ENCODE peak calls at places on chromosomes 5 and 9, in five cellular contexts. Z is SK-N-SH, K is HepG2, P is HCT116, O is H1. B is an unnamed sample.

GRCh38 chr9:72843525-72844439 is 109.1 kb downstream of the ALDH1A1 start:
- DNase-seq in Z (no peak), K (peak; percentile 74), P (no peak), O (no peak), B (no peak)

GRCh38 chr5:143205386-143205785 is 198.1 kb downstream of the NR3C1 start:
- DNase-seq in Z (no peak), K (no peak), P (no peak), O (no peak), B (no peak)

GRCh38 chr9:739362-739761 is 102.1 kb upstream of the DMRT1 start:
- DNase-seq in Z (no peak), K (no peak), P (no peak), O (no peak), B (no peak)

GRCh38 chr9:136978073-136978864 is 965 bp downstream of the PTGDS start:
- DNase-seq in Z (peak; percentile 99), K (no peak), P (no peak), O (peak; percentile 68), B (peak; percentile 99)

GRCh38 chr5:145840458-145841132 is 5.5 kb upstream of the PRELID2 start:
- DNase-seq in Z (no peak), K (no peak), P (no peak), O (no peak), B (no peak)

GRCh38 chr9:13186091-13186490 is 93.4 kb downstream of the MPDZ start:
- DNase-seq in Z (no peak), K (no peak), P (no peak), O (no peak), B (no peak)

GRCh38 chr9:26326473-26327044 is 566.0 kb downstream of the CAAP1 start:
- DNase-seq in Z (peak; percentile 44), K (peak; percentile 44), P (peak; percentile 15), O (peak; percentile 10), B (peak; percentile 19)

GRCh38 chr9:110328763-110329162 is 8.9 kb downstream of the TXNDC8 start:
- DNase-seq in Z (no peak), K (no peak), P (no peak), O (no peak), B (no peak)

GRCh38 chr9:111621895-111622480 is 9.1 kb upstream of the DNAJC25 start:
- DNase-seq in Z (peak; percentile 64), K (peak; percentile 47), P (peak; percentile 39), O (no peak), B (peak; percentile 76)

GRCh38 chr9:95147452-95147851 is 170.1 kb downstream of the FANCC start:
- DNase-seq in Z (no peak), K (no peak), P (no peak), O (no peak), B (no peak)

GRCh38 chr5:174751154-174751990 is 27.0 kb downstream of the MSX2 start:
- DNase-seq in Z (peak; percentile 87), K (no peak), P (no peak), O (no peak), B (peak; percentile 45)

GRCh38 chr5:167573274-167574127 is 717.9 kb upstream of the WWC1 start:
- DNase-seq in Z (peak; percentile 20), K (no peak), P (no peak), O (peak; percentile 62), B (no peak)
- TF ChIP-seq JUND in Z (no peak), K (no peak), P (no peak), O (peak; percentile 71), B (no peak)

DNA sequence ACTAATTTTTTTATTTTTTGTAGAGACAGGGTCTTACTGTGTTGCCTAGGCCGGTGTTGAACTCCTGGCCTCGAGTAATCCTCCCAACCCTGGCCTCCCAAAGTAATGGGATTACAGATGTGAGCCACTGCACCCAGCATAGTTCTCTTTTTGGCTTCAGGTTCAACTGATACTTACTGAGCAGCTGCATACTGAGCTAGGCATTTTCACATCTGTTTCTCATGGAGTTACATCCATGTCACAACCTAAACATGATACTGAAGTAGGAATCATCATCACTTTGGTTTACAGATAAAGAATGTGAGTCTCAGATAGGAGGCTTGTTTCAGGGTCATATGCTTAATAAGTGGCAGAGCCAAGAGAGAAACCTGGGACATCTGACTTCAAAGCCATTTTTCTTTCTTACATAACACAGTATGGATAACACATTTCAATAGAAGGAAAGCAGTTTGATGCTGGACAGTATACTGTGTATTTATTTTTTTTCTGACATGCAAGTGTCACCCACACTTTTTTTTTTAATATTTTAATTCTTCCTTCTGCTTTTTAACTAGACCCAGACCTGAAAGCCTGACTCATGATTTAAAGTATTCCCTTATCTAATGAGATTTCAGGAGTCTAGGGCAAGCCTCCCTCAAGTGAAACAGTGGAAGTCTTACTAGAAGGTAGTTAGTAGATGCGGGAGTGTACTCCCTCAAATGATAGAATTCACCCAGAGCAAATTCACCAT is 90.8 kb downstream of the HACD4 start:
- DNase-seq in Z (peak; percentile 4), K (no peak), P (no peak), O (no peak), B (no peak)
- TF ChIP-seq JUND in Z (no peak), K (no peak), P (no peak), O (no peak), B (no peak)

DNA sequence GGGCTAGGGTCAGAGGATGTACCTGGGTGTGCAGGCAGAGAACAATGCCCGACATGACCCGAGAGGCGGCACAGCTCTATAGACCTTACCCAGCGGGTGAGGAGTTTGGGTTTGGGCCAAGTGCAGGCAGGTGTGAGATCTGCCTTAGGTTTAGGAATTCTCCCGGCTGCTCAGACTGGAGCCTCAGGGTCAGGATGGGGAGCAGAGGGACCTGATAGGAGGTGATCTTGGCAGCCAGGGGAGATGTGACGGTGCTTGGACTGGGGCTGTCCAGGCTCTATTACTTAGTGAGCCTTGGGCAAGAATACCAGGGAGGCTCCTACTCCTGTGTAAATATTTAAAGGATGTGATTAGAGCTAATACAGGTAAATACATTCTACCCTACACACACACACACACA is 50.5 kb upstream of the CTSL start:
- DNase-seq in Z (no peak), K (no peak), P (no peak), O (no peak), B (no peak)
- TF ChIP-seq JUND in Z (no peak), K (no peak), P (no peak), O (no peak), B (no peak)

DNA sequence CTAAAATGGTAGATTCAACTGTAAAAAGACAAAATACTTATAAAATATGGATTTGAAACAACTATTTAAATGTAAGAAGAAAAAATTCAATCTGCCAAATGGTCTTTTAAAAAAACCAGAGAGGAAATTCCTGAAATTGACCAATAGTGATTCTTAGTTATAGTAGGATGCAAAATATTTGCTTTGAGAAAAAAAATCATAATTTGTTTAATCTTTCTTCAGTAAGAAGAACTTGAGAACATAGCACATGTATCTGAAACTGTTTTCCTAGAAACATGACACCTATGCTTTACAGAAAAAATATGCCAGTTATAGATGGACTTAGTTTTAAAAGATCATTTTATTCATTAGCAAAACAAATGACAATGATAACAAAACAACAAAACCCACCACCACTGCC is 186.9 kb upstream of the CD180 start:
- DNase-seq in Z (no peak), K (no peak), P (no peak), O (no peak), B (no peak)
- TF ChIP-seq JUND in Z (no peak), K (no peak), P (no peak), O (no peak), B (no peak)

GRCh38 chr5:180140627-180141006 is 68.4 kb downstream of the RASGEF1C start:
- DNase-seq in Z (peak; percentile 30), K (no peak), P (no peak), O (no peak), B (no peak)
- TF ChIP-seq JUND in Z (no peak), K (no peak), P (no peak), O (no peak), B (no peak)

GRCh38 chr9:20478780-20479179 is 143.5 kb downstream of the MLLT3 start:
- DNase-seq in Z (no peak), K (peak; percentile 15), P (no peak), O (no peak), B (no peak)
- TF ChIP-seq JUND in Z (no peak), K (no peak), P (no peak), O (no peak), B (no peak)

GRCh38 chr5:80193421-80193820 is 62.4 kb downstream of the SERINC5 start:
- DNase-seq in Z (no peak), K (no peak), P (no peak), O (no peak), B (no peak)
- TF ChIP-seq JUND in Z (no peak), K (no peak), P (no peak), O (no peak), B (no peak)

DNA sequence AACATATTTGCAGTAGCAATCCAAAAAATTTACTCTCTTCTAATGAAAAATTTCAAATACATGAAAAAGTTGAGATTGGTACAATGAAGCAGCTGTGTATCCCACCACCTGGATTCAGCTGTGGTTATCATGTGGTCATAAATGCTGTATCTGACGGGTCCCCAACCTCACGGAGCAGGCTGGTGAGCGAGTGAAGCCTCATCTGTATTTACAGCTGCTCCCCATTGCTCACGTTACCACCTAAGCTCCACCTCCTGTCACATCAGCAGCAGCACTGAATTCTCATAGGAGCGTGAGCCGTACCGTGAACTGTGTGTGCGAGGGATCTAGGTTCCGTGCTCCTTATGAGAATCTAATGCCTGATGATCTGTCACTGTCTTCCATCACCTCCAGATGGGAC is 6.8 kb upstream of the RNF130 start:
- DNase-seq in Z (no peak), K (no peak), P (no peak), O (no peak), B (no peak)
- TF ChIP-seq JUND in Z (no peak), K (no peak), P (no peak), O (no peak), B (no peak)